ENCODE peak calls at places on chromosomes 3 and 15, in seven cellular contexts. One of them, this sample, is unnamed.

GRCh38 chr3:32138545-32139104 is 32.2 kb downstream of the GPD1L start:
- DNase-seq in heart left ventricle: no peak
- DNase-seq in endothelial cell of umbilical vein: peak
- DNase-seq in heart right ventricle: no peak
- DNase-seq in lung: no peak
- DNase-seq in IMR-90: peak
- DNase-seq in neural crest cell: no peak
- DNase-seq in this sample: no peak

GRCh38 chr15:78938608-78939488 is 6.0 kb downstream of the CTSH start:
- DNase-seq in heart left ventricle: no peak
- DNase-seq in endothelial cell of umbilical vein: no peak
- DNase-seq in heart right ventricle: no peak
- DNase-seq in lung: no peak
- DNase-seq in IMR-90: no peak
- DNase-seq in neural crest cell: no peak
- DNase-seq in this sample: no peak

GRCh38 chr3:152400912-152401311 is 132.2 kb downstream of the MBNL1 start:
- DNase-seq in heart left ventricle: no peak
- DNase-seq in endothelial cell of umbilical vein: no peak
- DNase-seq in heart right ventricle: no peak
- DNase-seq in lung: no peak
- DNase-seq in IMR-90: peak
- DNase-seq in neural crest cell: no peak
- DNase-seq in this sample: peak

GRCh38 chr3:45670995-45671394 is 18.2 kb upstream of the SACM1L start:
- DNase-seq in heart left ventricle: no peak
- DNase-seq in endothelial cell of umbilical vein: no peak
- DNase-seq in heart right ventricle: no peak
- DNase-seq in lung: no peak
- DNase-seq in IMR-90: no peak
- DNase-seq in neural crest cell: no peak
- DNase-seq in this sample: no peak

GRCh38 chr15:30962079-30962478 is 29.3 kb downstream of the MTMR10 start:
- DNase-seq in heart left ventricle: peak
- DNase-seq in endothelial cell of umbilical vein: no peak
- DNase-seq in heart right ventricle: no peak
- DNase-seq in lung: no peak
- DNase-seq in IMR-90: no peak
- DNase-seq in neural crest cell: no peak
- DNase-seq in this sample: no peak

GRCh38 chr3:9779721-9780450 is 10.1 kb upstream of the CAMK1 start:
- DNase-seq in heart left ventricle: no peak
- DNase-seq in endothelial cell of umbilical vein: no peak
- DNase-seq in heart right ventricle: no peak
- DNase-seq in lung: peak
- DNase-seq in IMR-90: no peak
- DNase-seq in neural crest cell: no peak
- DNase-seq in this sample: no peak

GRCh38 chr15:90482124-90483011 is 47.4 kb upstream of the CRTC3 start:
- DNase-seq in heart left ventricle: no peak
- DNase-seq in endothelial cell of umbilical vein: peak
- DNase-seq in heart right ventricle: peak
- DNase-seq in lung: no peak
- DNase-seq in IMR-90: peak
- DNase-seq in neural crest cell: peak
- DNase-seq in this sample: peak

GRCh38 chr3:128679338-128679737 is 28.7 kb upstream of the RPN1 start:
- DNase-seq in heart left ventricle: no peak
- DNase-seq in endothelial cell of umbilical vein: no peak
- DNase-seq in heart right ventricle: no peak
- DNase-seq in lung: no peak
- DNase-seq in IMR-90: no peak
- DNase-seq in neural crest cell: no peak
- DNase-seq in this sample: no peak

GRCh38 chr3:134885877-134886621 is 91.0 kb downstream of the EPHB1 start:
- DNase-seq in heart left ventricle: no peak
- DNase-seq in endothelial cell of umbilical vein: no peak
- DNase-seq in heart right ventricle: no peak
- DNase-seq in lung: no peak
- DNase-seq in IMR-90: no peak
- DNase-seq in neural crest cell: no peak
- DNase-seq in this sample: peak

GRCh38 chr15:50353999-50354837 is 780 bp downstream of the GABPB1 start:
- DNase-seq in heart left ventricle: peak
- DNase-seq in endothelial cell of umbilical vein: peak
- DNase-seq in heart right ventricle: peak
- DNase-seq in lung: peak
- DNase-seq in IMR-90: peak
- DNase-seq in neural crest cell: peak
- DNase-seq in this sample: peak

GRCh38 chr3:52990637-52991036 is 55.2 kb downstream of the SFMBT1 start:
- DNase-seq in heart left ventricle: no peak
- DNase-seq in endothelial cell of umbilical vein: no peak
- DNase-seq in heart right ventricle: no peak
- DNase-seq in lung: no peak
- DNase-seq in IMR-90: no peak
- DNase-seq in neural crest cell: no peak
- DNase-seq in this sample: no peak

GRCh38 chr3:52983828-52984227 is 62.0 kb downstream of the SFMBT1 start:
- DNase-seq in heart left ventricle: no peak
- DNase-seq in endothelial cell of umbilical vein: no peak
- DNase-seq in heart right ventricle: no peak
- DNase-seq in lung: no peak
- DNase-seq in IMR-90: no peak
- DNase-seq in neural crest cell: no peak
- DNase-seq in this sample: no peak

GRCh38 chr3:52986049-52986448 is 59.8 kb downstream of the SFMBT1 start:
- DNase-seq in heart left ventricle: no peak
- DNase-seq in endothelial cell of umbilical vein: no peak
- DNase-seq in heart right ventricle: no peak
- DNase-seq in lung: no peak
- DNase-seq in IMR-90: peak
- DNase-seq in neural crest cell: no peak
- DNase-seq in this sample: peak

GRCh38 chr3:52983336-52983807 is 62.5 kb downstream of the SFMBT1 start:
- DNase-seq in heart left ventricle: no peak
- DNase-seq in endothelial cell of umbilical vein: no peak
- DNase-seq in heart right ventricle: no peak
- DNase-seq in lung: no peak
- DNase-seq in IMR-90: no peak
- DNase-seq in neural crest cell: no peak
- DNase-seq in this sample: no peak

GRCh38 chr3:52986938-52987337 is 58.9 kb downstream of the SFMBT1 start:
- DNase-seq in heart left ventricle: no peak
- DNase-seq in endothelial cell of umbilical vein: peak
- DNase-seq in heart right ventricle: no peak
- DNase-seq in lung: no peak
- DNase-seq in IMR-90: peak
- DNase-seq in neural crest cell: no peak
- DNase-seq in this sample: peak
- TF ChIP-seq CTCF in heart left ventricle: peak
- TF ChIP-seq CTCF in endothelial cell of umbilical vein: peak
- TF ChIP-seq CTCF in heart right ventricle: no peak
- TF ChIP-seq CTCF in lung: no peak
- TF ChIP-seq CTCF in IMR-90: peak
- TF ChIP-seq CTCF in neural crest cell: peak
- TF ChIP-seq CTCF in this sample: peak

GRCh38 chr3:16122661-16123060 is 51.8 kb upstream of the GALNT15 start:
- DNase-seq in heart left ventricle: no peak
- DNase-seq in endothelial cell of umbilical vein: no peak
- DNase-seq in heart right ventricle: no peak
- DNase-seq in lung: no peak
- DNase-seq in IMR-90: no peak
- DNase-seq in neural crest cell: no peak
- DNase-seq in this sample: no peak

GRCh38 chr3:16118396-16118795 is 56.1 kb upstream of the GALNT15 start:
- DNase-seq in heart left ventricle: no peak
- DNase-seq in endothelial cell of umbilical vein: no peak
- DNase-seq in heart right ventricle: no peak
- DNase-seq in lung: no peak
- DNase-seq in IMR-90: no peak
- DNase-seq in neural crest cell: no peak
- DNase-seq in this sample: no peak

GRCh38 chr3:16122155-16122554 is 52.3 kb upstream of the GALNT15 start:
- DNase-seq in heart left ventricle: no peak
- DNase-seq in endothelial cell of umbilical vein: peak
- DNase-seq in heart right ventricle: no peak
- DNase-seq in lung: no peak
- DNase-seq in IMR-90: no peak
- DNase-seq in neural crest cell: no peak
- DNase-seq in this sample: no peak

GRCh38 chr3:16124636-16125035 is 49.8 kb upstream of the GALNT15 start:
- DNase-seq in heart left ventricle: no peak
- DNase-seq in endothelial cell of umbilical vein: no peak
- DNase-seq in heart right ventricle: no peak
- DNase-seq in lung: no peak
- DNase-seq in IMR-90: peak
- DNase-seq in neural crest cell: no peak
- DNase-seq in this sample: peak

GRCh38 chr3:16119887-16120286 is 54.6 kb upstream of the GALNT15 start:
- DNase-seq in heart left ventricle: no peak
- DNase-seq in endothelial cell of umbilical vein: no peak
- DNase-seq in heart right ventricle: no peak
- DNase-seq in lung: no peak
- DNase-seq in IMR-90: no peak
- DNase-seq in neural crest cell: no peak
- DNase-seq in this sample: no peak
- TF ChIP-seq CTCF in heart left ventricle: no peak
- TF ChIP-seq CTCF in endothelial cell of umbilical vein: no peak
- TF ChIP-seq CTCF in heart right ventricle: no peak
- TF ChIP-seq CTCF in lung: no peak
- TF ChIP-seq CTCF in IMR-90: no peak
- TF ChIP-seq CTCF in neural crest cell: no peak
- TF ChIP-seq CTCF in this sample: no peak

GRCh38 chr3:160720123-160720746 is 35.8 kb upstream of the PPM1L start:
- DNase-seq in heart left ventricle: no peak
- DNase-seq in endothelial cell of umbilical vein: no peak
- DNase-seq in heart right ventricle: no peak
- DNase-seq in lung: no peak
- DNase-seq in IMR-90: no peak
- DNase-seq in neural crest cell: no peak
- DNase-seq in this sample: no peak
- TF ChIP-seq CTCF in heart left ventricle: no peak
- TF ChIP-seq CTCF in endothelial cell of umbilical vein: peak
- TF ChIP-seq CTCF in heart right ventricle: no peak
- TF ChIP-seq CTCF in lung: no peak
- TF ChIP-seq CTCF in IMR-90: no peak
- TF ChIP-seq CTCF in neural crest cell: no peak
- TF ChIP-seq CTCF in this sample: peak

GRCh38 chr15:28913171-28913765 is 27.5 kb downstream of the APBA2 start:
- DNase-seq in heart left ventricle: no peak
- DNase-seq in endothelial cell of umbilical vein: no peak
- DNase-seq in heart right ventricle: no peak
- DNase-seq in lung: no peak
- DNase-seq in IMR-90: peak
- DNase-seq in neural crest cell: no peak
- DNase-seq in this sample: no peak
- TF ChIP-seq CTCF in heart left ventricle: no peak
- TF ChIP-seq CTCF in endothelial cell of umbilical vein: no peak
- TF ChIP-seq CTCF in heart right ventricle: no peak
- TF ChIP-seq CTCF in lung: no peak
- TF ChIP-seq CTCF in IMR-90: peak
- TF ChIP-seq CTCF in neural crest cell: no peak
- TF ChIP-seq CTCF in this sample: peak

GRCh38 chr3:85475346-85475745 is 516.6 kb downstream of the CADM2 start:
- DNase-seq in heart left ventricle: no peak
- DNase-seq in endothelial cell of umbilical vein: no peak
- DNase-seq in heart right ventricle: no peak
- DNase-seq in lung: no peak
- DNase-seq in IMR-90: no peak
- DNase-seq in neural crest cell: no peak
- DNase-seq in this sample: no peak

GRCh38 chr3:85482193-85482450 is 523.3 kb downstream of the CADM2 start:
- DNase-seq in heart left ventricle: no peak
- DNase-seq in endothelial cell of umbilical vein: no peak
- DNase-seq in heart right ventricle: no peak
- DNase-seq in lung: no peak
- DNase-seq in IMR-90: no peak
- DNase-seq in neural crest cell: no peak
- DNase-seq in this sample: no peak

GRCh38 chr3:85481411-85482192 is 522.8 kb downstream of the CADM2 start:
- DNase-seq in heart left ventricle: no peak
- DNase-seq in endothelial cell of umbilical vein: no peak
- DNase-seq in heart right ventricle: no peak
- DNase-seq in lung: no peak
- DNase-seq in IMR-90: no peak
- DNase-seq in neural crest cell: no peak
- DNase-seq in this sample: no peak

GRCh38 chr3:85476891-85477495 is 518.2 kb downstream of the CADM2 start:
- DNase-seq in heart left ventricle: no peak
- DNase-seq in endothelial cell of umbilical vein: no peak
- DNase-seq in heart right ventricle: no peak
- DNase-seq in lung: no peak
- DNase-seq in IMR-90: no peak
- DNase-seq in neural crest cell: no peak
- DNase-seq in this sample: no peak
- TF ChIP-seq CTCF in heart left ventricle: no peak
- TF ChIP-seq CTCF in endothelial cell of umbilical vein: no peak
- TF ChIP-seq CTCF in heart right ventricle: no peak
- TF ChIP-seq CTCF in lung: no peak
- TF ChIP-seq CTCF in IMR-90: no peak
- TF ChIP-seq CTCF in neural crest cell: no peak
- TF ChIP-seq CTCF in this sample: no peak

DNA sequence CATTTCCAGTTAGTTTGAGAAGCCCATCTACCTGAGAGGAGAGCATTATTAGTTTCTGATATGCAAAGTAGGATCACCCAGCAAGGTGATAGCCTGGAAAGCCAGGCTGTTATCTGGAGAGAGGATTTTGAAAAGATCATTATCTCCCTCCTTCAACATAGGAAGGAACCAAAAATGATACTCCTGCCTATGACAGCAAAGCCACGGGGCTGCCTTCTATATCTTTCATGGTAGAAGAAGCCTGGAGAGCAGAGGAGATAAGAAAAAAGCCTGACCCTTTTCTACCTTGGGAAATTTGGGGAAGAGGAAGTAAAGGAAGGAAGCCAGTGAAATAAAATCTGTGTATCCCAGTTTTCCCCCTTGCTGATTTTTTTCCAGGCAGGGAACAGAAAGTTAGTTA is 205.5 kb downstream of the MFSD1 start:
- DNase-seq in heart left ventricle: no peak
- DNase-seq in endothelial cell of umbilical vein: no peak
- DNase-seq in heart right ventricle: no peak
- DNase-seq in lung: no peak
- DNase-seq in IMR-90: no peak
- DNase-seq in neural crest cell: no peak
- DNase-seq in this sample: no peak
- TF ChIP-seq CTCF in heart left ventricle: no peak
- TF ChIP-seq CTCF in endothelial cell of umbilical vein: no peak
- TF ChIP-seq CTCF in heart right ventricle: no peak
- TF ChIP-seq CTCF in lung: no peak
- TF ChIP-seq CTCF in IMR-90: no peak
- TF ChIP-seq CTCF in neural crest cell: no peak
- TF ChIP-seq CTCF in this sample: no peak

GRCh38 chr3:123194552-123194951 is 7.2 kb upstream of the SEC22A start:
- DNase-seq in heart left ventricle: no peak
- DNase-seq in endothelial cell of umbilical vein: peak
- DNase-seq in heart right ventricle: peak
- DNase-seq in lung: no peak
- DNase-seq in IMR-90: peak
- DNase-seq in neural crest cell: peak
- DNase-seq in this sample: no peak
- TF ChIP-seq CTCF in heart left ventricle: no peak
- TF ChIP-seq CTCF in endothelial cell of umbilical vein: peak
- TF ChIP-seq CTCF in heart right ventricle: peak
- TF ChIP-seq CTCF in lung: no peak
- TF ChIP-seq CTCF in IMR-90: peak
- TF ChIP-seq CTCF in neural crest cell: peak
- TF ChIP-seq CTCF in this sample: peak